ENCODE peak calls at places on chromosomes 13 and 19, in eight cellular contexts. G, R, S, H, L, P, F and C are unnamed samples.

GRCh38 chr13:21175656-21176194 is 627 bp downstream of the SKA3 start:
- DNase-seq in S (no peak), L (peak), F (no peak), R (no peak), P (no peak), G (no peak), H (no peak), C (no peak)

GRCh38 chr13:38897521-38897920 is 93.1 kb downstream of the STOML3 start:
- DNase-seq in G (no peak), F (no peak), H (no peak), P (no peak), R (no peak), L (no peak), S (no peak), C (no peak)

GRCh38 chr19:10010247-10010691 is at the start of gene COL5A3:
- DNase-seq in L (peak), R (no peak), G (peak), F (no peak), S (peak), P (no peak), H (peak), C (no peak)

GRCh38 chr19:15154002-15154612 is 46.7 kb downstream of the NOTCH3 start:
- DNase-seq in P (no peak), F (no peak), S (peak), L (peak), H (no peak), G (no peak), R (no peak), C (peak)

GRCh38 chr13:110882972-110883371 is 31.9 kb downstream of the ANKRD10 start:
- DNase-seq in R (no peak), P (no peak), H (no peak), S (no peak), G (no peak), L (peak), F (no peak), C (no peak)

GRCh38 chr13:29369060-29369743 is 226.3 kb downstream of the SLC7A1 start:
- DNase-seq in G (no peak), R (no peak), L (peak), F (no peak), P (peak), S (no peak), H (no peak), C (peak)

GRCh38 chr13:29847501-29847983 is 2.9 kb downstream of the UBL3 start:
- DNase-seq in G (no peak), R (no peak), P (no peak), S (no peak), F (no peak), H (no peak), L (peak), C (peak)

GRCh38 chr19:11377756-11378155 is 3.3 kb downstream of the SWSAP1 start:
- DNase-seq in R (no peak), H (no peak), L (peak), G (no peak), P (no peak), F (no peak), S (no peak), C (no peak)

DNA sequence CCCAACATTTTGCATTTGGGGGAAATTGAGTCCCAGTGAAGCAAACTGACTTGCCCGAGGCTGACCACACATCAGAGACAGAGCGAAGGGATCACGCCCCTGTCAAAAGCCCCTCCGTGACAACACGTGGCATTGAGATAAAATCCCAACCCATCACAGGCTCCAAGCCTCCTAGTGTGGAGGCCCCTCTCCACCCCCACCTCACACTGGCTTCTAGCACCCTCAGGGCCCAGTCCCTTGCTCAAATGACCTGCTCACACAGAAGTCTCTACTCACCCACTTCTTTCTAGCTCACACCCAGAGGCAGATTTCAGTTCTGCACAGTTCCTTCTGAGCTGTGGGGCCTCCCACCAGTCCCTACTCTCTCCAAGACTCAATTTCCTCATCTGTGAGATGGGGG is 10.3 kb downstream of the HPN start:
- DNase-seq in L (no peak), R (no peak), H (no peak), G (no peak), S (no peak), F (no peak), P (no peak), C (no peak)
- H3K4me3 ChIP-seq in L (no peak), R (no peak), H (no peak), G (no peak), S (no peak), F (no peak), P (no peak), C (no peak)

GRCh38 chr19:13990085-13990484 is 16.0 kb downstream of the RFX1 start:
- DNase-seq in F (no peak), S (no peak), R (no peak), G (no peak), P (no peak), L (no peak), H (no peak), C (no peak)

GRCh38 chr19:13985771-13986347 is 20.3 kb downstream of the RFX1 start:
- DNase-seq in F (no peak), G (no peak), P (no peak), S (no peak), H (no peak), L (no peak), R (no peak), C (no peak)

GRCh38 chr19:13986348-13986904 is 19.7 kb downstream of the RFX1 start:
- DNase-seq in P (peak), S (peak), R (no peak), G (peak), L (peak), F (peak), H (peak), C (no peak)

GRCh38 chr19:13984875-13985741 is 21.0 kb downstream of the RFX1 start:
- DNase-seq in L (no peak), H (no peak), G (no peak), F (no peak), P (no peak), S (no peak), R (no peak), C (no peak)

DNA sequence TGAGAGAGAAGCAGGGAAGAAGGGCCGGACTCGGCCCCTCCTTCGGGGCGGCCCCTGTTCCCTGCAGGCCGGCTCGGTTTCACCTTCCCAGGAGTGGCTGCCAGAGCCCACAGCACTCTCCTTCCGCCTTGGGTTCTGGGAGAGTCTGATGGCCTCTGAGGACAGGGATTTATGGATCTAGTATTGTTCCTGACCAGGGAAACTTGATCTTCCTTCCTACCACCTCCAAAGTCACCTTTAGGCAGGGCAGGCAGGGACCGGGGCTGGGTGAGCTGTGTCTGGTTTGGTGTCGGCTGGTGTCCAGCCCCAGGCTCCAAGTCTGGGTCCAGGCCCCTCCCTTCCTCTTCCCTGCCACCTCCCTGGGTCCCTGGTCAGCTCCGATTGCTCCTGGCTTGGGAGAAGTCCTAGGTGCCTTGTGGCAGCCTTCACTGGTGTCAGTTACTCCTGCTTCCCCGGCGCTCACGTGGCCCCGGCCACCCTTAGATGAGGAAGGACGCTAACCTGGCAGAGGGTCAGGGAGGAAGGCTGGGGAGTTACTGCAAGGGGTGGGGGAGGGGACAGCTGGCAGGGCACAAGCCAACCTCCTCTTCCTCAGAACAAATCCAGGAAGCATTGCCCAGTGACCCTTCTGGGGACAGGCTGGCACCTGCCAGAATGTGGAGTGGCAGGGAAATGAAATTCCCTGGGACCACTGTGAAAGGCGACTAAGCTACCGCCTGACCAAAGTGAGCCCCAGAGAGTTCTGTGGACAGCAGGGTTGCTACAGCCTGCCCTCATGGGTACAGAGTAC is 18.8 kb downstream of the RFX1 start:
- DNase-seq in P (no peak), R (no peak), L (no peak), S (no peak), G (no peak), H (peak), F (no peak), C (no peak)
- H3K4me3 ChIP-seq in P (no peak), R (peak), L (no peak), S (no peak), G (no peak), H (peak), F (no peak), C (no peak)

GRCh38 chr19:41352279-41352608 is 1.5 kb downstream of the TGFB1 start:
- DNase-seq in H (no peak), L (no peak), F (no peak), P (no peak), G (no peak), R (no peak), S (no peak), C (no peak)

GRCh38 chr19:41352609-41353465 is 885 bp downstream of the TGFB1 start:
- DNase-seq in H (peak), L (peak), G (peak), S (peak), F (peak), R (no peak), P (no peak), C (no peak)

GRCh38 chr19:41351339-41352245 is 2.1 kb downstream of the TGFB1 start:
- DNase-seq in H (peak), R (no peak), P (no peak), S (peak), G (peak), L (peak), F (peak), C (peak)

GRCh38 chr19:41353466-41354342 is at the start of gene TGFB1:
- DNase-seq in G (peak), R (no peak), S (peak), F (peak), P (no peak), H (peak), L (peak), C (peak)

DNA sequence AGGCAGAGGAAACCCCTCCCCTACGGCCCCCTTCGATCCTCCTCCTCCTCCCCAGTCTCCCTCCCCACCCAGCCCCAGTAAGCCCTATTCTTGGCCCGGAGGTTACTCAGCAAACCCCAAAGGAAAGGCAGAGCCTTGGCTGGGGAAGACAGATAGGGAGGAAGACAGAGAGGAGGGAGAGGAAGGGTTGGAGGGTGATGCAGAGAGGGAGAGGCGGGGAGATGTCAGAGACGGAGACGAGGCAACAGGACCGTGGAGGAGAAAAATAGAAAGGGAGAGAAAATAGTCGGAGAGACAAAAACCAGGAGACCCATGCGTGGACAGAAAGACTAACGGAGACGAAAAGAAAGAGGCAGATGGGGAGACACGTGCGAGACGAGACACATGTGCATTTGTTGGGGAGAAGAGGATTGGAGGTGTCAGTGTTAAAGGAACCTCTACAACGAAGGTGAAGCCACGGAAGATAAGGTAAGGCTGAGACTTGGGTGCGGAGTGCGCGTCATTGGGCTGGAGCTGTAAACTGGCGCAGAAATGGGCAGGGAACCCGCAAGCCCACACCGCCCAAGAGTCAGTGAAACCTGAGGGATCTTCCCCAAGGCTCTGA is 2.9 kb downstream of the TGFB1 start:
- DNase-seq in G (no peak), L (peak), S (no peak), R (no peak), P (no peak), H (no peak), F (no peak), C (no peak)
- H3K4me3 ChIP-seq in G (peak), L (peak), S (peak), R (peak), P (peak), H (peak), F (peak), C (peak)

DNA sequence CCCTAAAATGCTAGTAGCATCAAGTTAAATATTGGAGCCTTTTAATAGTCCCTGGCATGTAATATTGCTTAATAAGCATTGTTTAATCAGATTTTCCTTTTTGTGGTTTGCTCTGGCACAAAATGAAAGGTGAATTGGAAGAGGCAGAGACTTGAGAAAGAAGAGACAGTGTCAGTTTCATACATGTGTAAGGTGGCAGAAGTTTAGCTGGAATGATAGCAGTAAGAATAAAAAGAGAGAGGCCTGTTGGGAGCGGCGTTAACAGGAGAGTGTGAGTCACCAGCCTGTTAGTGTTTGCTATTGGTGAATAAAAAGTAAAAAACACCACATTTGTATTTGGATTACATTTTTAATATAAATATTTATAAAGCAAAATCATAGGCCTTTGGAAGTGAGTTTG is 145.3 kb downstream of the PDS5B start:
- DNase-seq in G (no peak), R (no peak), F (no peak), P (peak), L (peak), H (no peak), S (no peak), C (no peak)
- H3K4me3 ChIP-seq in G (no peak), R (no peak), F (no peak), P (no peak), L (no peak), H (no peak), S (no peak), C (no peak)

GRCh38 chr19:1943661-1944087 is 2.7 kb downstream of the CSNK1G2 start:
- DNase-seq in R (no peak), L (no peak), G (no peak), S (no peak), F (peak), H (no peak), P (no peak), C (no peak)
- H3K4me3 ChIP-seq in R (no peak), L (no peak), G (no peak), S (no peak), F (no peak), H (no peak), P (peak), C (peak)

DNA sequence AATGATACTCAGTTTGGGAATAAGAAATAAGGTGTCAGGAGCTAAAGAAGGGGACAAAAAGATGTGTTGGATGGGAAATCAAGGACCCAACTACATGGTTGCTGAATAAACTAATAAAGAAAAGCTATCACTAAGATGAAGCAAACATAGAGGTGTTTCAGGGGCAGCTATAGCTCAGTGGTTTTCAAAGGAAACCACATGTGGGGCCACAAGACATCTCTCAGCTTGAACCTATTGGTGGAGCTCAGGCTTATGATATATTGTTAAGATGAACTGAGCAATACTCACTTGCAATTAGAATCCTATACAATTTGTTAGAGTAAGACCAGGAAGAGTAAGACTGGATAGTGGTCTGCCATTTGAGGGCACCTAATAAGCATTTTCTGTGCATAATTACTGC is 45.1 kb upstream of the SPRY2 start:
- DNase-seq in H (no peak), G (no peak), L (no peak), R (no peak), S (no peak), F (no peak), P (no peak), C (no peak)
- H3K4me3 ChIP-seq in H (no peak), G (no peak), L (no peak), R (no peak), S (no peak), F (no peak), P (no peak), C (no peak)

GRCh38 chr13:108494991-108495661 is 134.3 kb upstream of the MYO16 start:
- DNase-seq in F (no peak), S (no peak), R (no peak), P (no peak), L (no peak), H (no peak), G (no peak), C (no peak)
- H3K4me3 ChIP-seq in F (no peak), S (no peak), R (peak), P (no peak), L (no peak), H (no peak), G (no peak), C (no peak)

GRCh38 chr13:49655906-49656305 is 27.6 kb downstream of the ARL11 start:
- DNase-seq in G (no peak), H (no peak), R (no peak), L (peak), S (no peak), P (no peak), F (no peak), C (no peak)

GRCh38 chr13:49651775-49652690 is 23.7 kb downstream of the ARL11 start:
- DNase-seq in L (no peak), S (no peak), P (no peak), H (peak), R (no peak), G (no peak), F (no peak), C (no peak)

GRCh38 chr13:49653478-49653877 is 25.2 kb downstream of the ARL11 start:
- DNase-seq in P (no peak), F (no peak), L (no peak), S (no peak), H (no peak), G (no peak), R (no peak), C (no peak)

GRCh38 chr13:49652691-49653305 is 24.5 kb downstream of the ARL11 start:
- DNase-seq in L (peak), G (no peak), R (no peak), P (no peak), F (no peak), S (no peak), H (peak), C (peak)

GRCh38 chr13:49657241-49657641 is 28.9 kb downstream of the ARL11 start:
- DNase-seq in F (no peak), H (peak), P (no peak), S (no peak), G (no peak), L (no peak), R (no peak), C (no peak)
- H3K4me3 ChIP-seq in F (no peak), H (peak), P (no peak), S (no peak), G (no peak), L (no peak), R (no peak), C (no peak)

GRCh38 chr19:12833418-12833746 is 997 bp downstream of the RTBDN start:
- DNase-seq in H (no peak), R (no peak), F (no peak), S (no peak), G (no peak), L (no peak), P (no peak), C (no peak)

GRCh38 chr19:12834418-12834943 is at the start of gene RTBDN:
- DNase-seq in S (no peak), R (no peak), H (no peak), G (no peak), P (no peak), L (no peak), F (no peak), C (peak)

GRCh38 chr19:12833747-12834417 is 497 bp downstream of the RTBDN start:
- DNase-seq in S (no peak), P (no peak), G (no peak), L (no peak), F (peak), H (no peak), R (no peak), C (peak)

GRCh38 chr19:12836529-12836863 is 1.8 kb upstream of the MAST1 start:
- DNase-seq in L (no peak), F (no peak), P (no peak), S (no peak), H (no peak), G (no peak), R (no peak), C (no peak)

DNA sequence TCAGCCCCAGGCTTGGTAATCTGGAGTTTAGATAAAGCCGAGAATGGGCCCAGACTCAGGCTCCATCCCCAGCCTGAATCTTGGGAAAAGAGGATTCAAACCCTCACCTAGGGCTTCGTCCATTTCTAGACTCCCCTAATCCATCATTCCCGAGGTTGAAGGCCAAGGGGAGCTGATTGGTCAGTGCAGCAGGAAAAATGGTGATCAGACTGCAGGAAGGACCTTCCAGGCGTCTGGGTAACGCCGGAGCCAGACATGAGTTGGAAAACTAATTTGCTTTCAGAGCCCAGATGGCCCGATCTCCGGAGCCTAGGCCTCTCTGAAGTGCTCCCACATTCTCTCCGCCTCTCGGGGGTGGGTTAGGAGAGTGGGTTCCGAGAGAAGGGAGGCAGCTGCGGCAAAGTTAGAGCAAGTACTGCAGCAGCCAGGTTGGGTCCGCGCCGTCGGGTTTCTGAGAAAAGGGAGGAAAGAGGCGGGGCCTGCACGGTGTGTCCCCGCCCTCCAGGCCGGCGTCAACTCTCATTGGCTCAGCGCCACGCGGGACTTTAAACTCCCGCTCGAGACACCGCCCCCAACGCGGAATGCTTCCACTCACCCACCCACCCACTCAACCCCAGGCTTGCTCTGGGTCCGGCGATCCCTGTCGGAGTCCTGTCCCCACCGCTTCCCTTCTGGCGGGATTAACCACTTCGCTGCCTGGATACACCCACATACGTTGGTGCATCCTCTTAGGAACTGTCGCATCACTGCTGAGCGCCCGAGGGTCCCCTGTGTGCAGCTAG is 788 bp upstream of the RTBDN start:
- DNase-seq in P (no peak), R (no peak), S (no peak), L (no peak), H (no peak), G (no peak), F (peak), C (no peak)
- H3K4me3 ChIP-seq in P (no peak), R (no peak), S (no peak), L (no peak), H (no peak), G (no peak), F (no peak), C (peak)